ENCODE peak calls at places on chromosomes 12 and 14, in nine cellular contexts. S is effector memory CD4-positive, alpha-beta T cell; L is lower lobe of right lung; X is neural crest cell; W is lower leg skin; I is RWPE2; J is mammary epithelial cell; T is H4; N is tibial nerve. K is an unnamed sample.

GRCh38 chr14:60655114-60655897 is 6.0 kb upstream of the SIX1 start:
- DNase-seq in W (no peak), S (no peak), N (no peak), T (no peak), I (no peak), J (no peak), L (no peak), X (no peak), K (no peak)

GRCh38 chr14:89202413-89202812 is 214.6 kb downstream of the FOXN3 start:
- DNase-seq in I (no peak), L (no peak), W (no peak), T (no peak), J (no peak), S (no peak), N (no peak), X (no peak), K (no peak)

GRCh38 chr14:73763396-73763795 is 49.2 kb upstream of the PNMA1 start:
- DNase-seq in X (no peak), T (no peak), W (no peak), N (no peak), J (no peak), S (no peak), I (no peak), L (peak; percentile 18), K (no peak)

GRCh38 chr14:96940009-96940408 is 142.8 kb downstream of the VRK1 start:
- DNase-seq in W (no peak), L (no peak), X (no peak), I (no peak), N (no peak), T (no peak), S (no peak), J (no peak), K (peak; percentile 1)

GRCh38 chr14:97138801-97139200 is 341.6 kb downstream of the VRK1 start:
- DNase-seq in W (peak; percentile 21), S (no peak), X (no peak), I (no peak), J (no peak), N (no peak), L (no peak), T (no peak), K (no peak)

GRCh38 chr12:974281-974862 is 16.7 kb upstream of the ERC1 start:
- DNase-seq in N (no peak), J (no peak), T (no peak), L (no peak), X (no peak), S (no peak), I (no peak), W (no peak), K (no peak)

GRCh38 chr12:47216150-47216677 is 136.5 kb upstream of the AMIGO2 start:
- DNase-seq in T (no peak), N (peak; percentile 23), J (no peak), S (peak; percentile 62), L (peak; percentile 60), X (no peak), W (peak; percentile 84), I (no peak), K (no peak)

GRCh38 chr12:63978519-63978918 is 134.0 kb downstream of the SRGAP1 start:
- DNase-seq in L (no peak), J (peak; percentile 87), T (no peak), W (no peak), N (no peak), S (no peak), I (no peak), X (no peak), K (peak; percentile 59)

GRCh38 chr14:61630399-61630798 is 64.9 kb upstream of the HIF1A start:
- DNase-seq in I (no peak), J (no peak), L (no peak), W (no peak), T (no peak), N (no peak), X (no peak), S (no peak), K (no peak)

GRCh38 chr12:53221203-53222076 is 10.6 kb downstream of the RARG start:
- DNase-seq in W (peak; percentile 93), X (peak; percentile 53), J (peak; percentile 46), L (peak; percentile 84), I (peak; percentile 58), T (peak; percentile 56), N (no peak), S (peak; percentile 51), K (peak; percentile 25)

GRCh38 chr12:64085996-64086395 is 136.1 kb downstream of the KICS2 start:
- DNase-seq in I (no peak), T (no peak), J (no peak), N (no peak), W (no peak), L (no peak), X (no peak), S (no peak), K (no peak)

GRCh38 chr14:24095196-24096068 is 1.3 kb downstream of the PCK2 start:
- DNase-seq in S (no peak), W (peak; percentile 92), X (no peak), L (peak; percentile 82), T (peak; percentile 62), N (peak; percentile 61), J (peak; percentile 23), I (no peak), K (no peak)

GRCh38 chr12:5437122-5437521 is 5.2 kb downstream of the NTF3 start:
- DNase-seq in J (no peak), W (peak; percentile 45), T (no peak), N (no peak), X (no peak), S (no peak), L (no peak), I (no peak), K (no peak)

GRCh38 chr12:6697584-6698351 is 2.8 kb downstream of the PIANP start:
- DNase-seq in S (no peak), N (no peak), I (no peak), W (no peak), X (peak; percentile 41), T (peak; percentile 75), J (peak; percentile 48), L (no peak), K (peak; percentile 56)

GRCh38 chr14:61147898-61148549 is 133.1 kb downstream of the TMEM30B start:
- DNase-seq in N (peak; percentile 39), L (no peak), J (peak; percentile 95), X (peak; percentile 17), T (peak; percentile 93), S (no peak), W (no peak), I (no peak), K (peak; percentile 92)

GRCh38 chr12:51374856-51375255 is 16.4 kb downstream of the GALNT6 start:
- DNase-seq in W (no peak), I (no peak), L (no peak), X (no peak), T (no peak), J (no peak), N (no peak), S (no peak), K (no peak)

GRCh38 chr12:104680070-104680469 is 223.3 kb downstream of the CHST11 start:
- DNase-seq in T (no peak), X (no peak), N (no peak), I (no peak), L (no peak), J (no peak), W (no peak), S (no peak), K (no peak)

GRCh38 chr14:28603606-28604005 is 163.0 kb upstream of the FOXG1 start:
- DNase-seq in T (no peak), W (no peak), J (peak; percentile 29), I (no peak), S (no peak), X (no peak), N (no peak), L (no peak), K (no peak)

K was measured in A172.